ENCODE peak calls at places on chromosomes 12 and 14, in six cellular contexts. P is neuronal stem cell, D is fibroblast of lung, B is K562, A is neural progenitor cell, S is IMR-90. Y is an unnamed sample.

GRCh38 chr14:63478024-63478423 is 65.2 kb downstream of the PPP2R5E start:
- DNase-seq in P (no peak), A (no peak), D (no peak), B (no peak), S (no peak), Y (no peak)

GRCh38 chr12:113812431-113813228 is 153.5 kb downstream of the RBM19 start:
- DNase-seq in B (no peak), P (no peak), D (no peak), S (no peak), A (no peak), Y (no peak)

GRCh38 chr12:56374726-56375597 is 12.3 kb upstream of the APOF start:
- DNase-seq in P (no peak), B (no peak), S (peak; percentile 9), A (no peak), D (no peak), Y (no peak)

GRCh38 chr14:69326611-69327010 is 66.7 kb downstream of the GALNT16 start:
- DNase-seq in P (no peak), B (no peak), D (no peak), A (no peak), S (no peak), Y (no peak)

GRCh38 chr12:46523863-46524770 is 151.5 kb upstream of the SLC38A2 start:
- DNase-seq in S (peak; percentile 100), D (peak; percentile 85), B (peak; percentile 56), A (no peak), P (no peak), Y (peak; percentile 99)

GRCh38 chr14:56579345-56580316 is at the start of gene TMEM260:
- DNase-seq in D (peak; percentile 90), P (peak; percentile 91), S (peak; percentile 84), B (peak; percentile 86), A (peak; percentile 94), Y (peak; percentile 73)

GRCh38 chr14:39374846-39375245 is 57.4 kb downstream of the FBXO33 start:
- DNase-seq in A (no peak), B (no peak), S (peak; percentile 74), P (no peak), D (no peak), Y (peak; percentile 62)

GRCh38 chr12:77232045-77232444 is 166.7 kb upstream of the E2F7 start:
- DNase-seq in P (no peak), B (no peak), A (no peak), S (peak; percentile 57), D (peak; percentile 82), Y (peak; percentile 74)

GRCh38 chr12:58580095-58580494 is 340.2 kb downstream of the LRIG3 start:
- DNase-seq in D (no peak), B (no peak), A (no peak), P (no peak), S (peak; percentile 25), Y (no peak)

GRCh38 chr12:109944975-109945374 is 44.9 kb downstream of the TCHP start:
- DNase-seq in S (peak; percentile 82), P (peak; percentile 48), B (no peak), A (peak; percentile 89), D (peak; percentile 71), Y (peak; percentile 34)

GRCh38 chr14:95407342-95407741 is 87.6 kb upstream of the CLMN start:
- DNase-seq in P (no peak), B (no peak), A (no peak), D (no peak), S (no peak), Y (no peak)

GRCh38 chr12:121892673-121893561 is 4.3 kb downstream of the PSMD9 start:
- DNase-seq in B (peak; percentile 87), P (no peak), S (peak; percentile 10), A (no peak), D (no peak), Y (no peak)

GRCh38 chr14:96095058-96095457 is 55.9 kb downstream of the C14orf132 start:
- DNase-seq in A (no peak), S (no peak), P (no peak), D (no peak), B (no peak), Y (no peak)

GRCh38 chr12:57454566-57455373 is at the start of gene INHBE:
- DNase-seq in D (peak; percentile 95), P (peak; percentile 54), S (peak; percentile 96), A (peak; percentile 86), B (peak; percentile 90), Y (peak; percentile 59)

GRCh38 chr12:57456737-57457490 is 1.8 kb downstream of the INHBE start:
- DNase-seq in B (no peak), P (no peak), D (no peak), S (no peak), A (no peak), Y (no peak)

GRCh38 chr12:57454213-57454565 is 918 bp upstream of the INHBE start:
- DNase-seq in P (no peak), D (no peak), S (no peak), A (no peak), B (no peak), Y (no peak)

GRCh38 chr12:57455374-57456144 is 452 bp downstream of the INHBE start:
- DNase-seq in S (no peak), B (no peak), P (no peak), A (no peak), D (no peak), Y (no peak)

GRCh38 chr12:57456145-57456700 is 1.1 kb downstream of the INHBE start:
- DNase-seq in P (peak; percentile 51), D (peak; percentile 37), B (no peak), A (peak; percentile 84), S (peak; percentile 44), Y (no peak)
- H2AFZ ChIP-seq in P (peak overlapping the region; percentile 51), D (no peak overlapping the region), B (peak overlapping the region; percentile 92), A (peak overlapping the region; percentile 67), S (peak overlapping the region; percentile 84), Y (peak overlapping the region; percentile 55)

GRCh38 chr12:118052324-118053070 is 8.5 kb downstream of the WSB2 start:
- DNase-seq in D (peak; percentile 98), A (no peak), S (peak; percentile 95), B (no peak), P (no peak), Y (peak; percentile 98)
- H3K27ac ChIP-seq in D (peak overlapping the region; percentile 88), A (no peak overlapping the region), S (peak overlapping the region; percentile 62), B (no peak overlapping the region), P (no peak overlapping the region), Y (peak overlapping the region; percentile 86)

DNA sequence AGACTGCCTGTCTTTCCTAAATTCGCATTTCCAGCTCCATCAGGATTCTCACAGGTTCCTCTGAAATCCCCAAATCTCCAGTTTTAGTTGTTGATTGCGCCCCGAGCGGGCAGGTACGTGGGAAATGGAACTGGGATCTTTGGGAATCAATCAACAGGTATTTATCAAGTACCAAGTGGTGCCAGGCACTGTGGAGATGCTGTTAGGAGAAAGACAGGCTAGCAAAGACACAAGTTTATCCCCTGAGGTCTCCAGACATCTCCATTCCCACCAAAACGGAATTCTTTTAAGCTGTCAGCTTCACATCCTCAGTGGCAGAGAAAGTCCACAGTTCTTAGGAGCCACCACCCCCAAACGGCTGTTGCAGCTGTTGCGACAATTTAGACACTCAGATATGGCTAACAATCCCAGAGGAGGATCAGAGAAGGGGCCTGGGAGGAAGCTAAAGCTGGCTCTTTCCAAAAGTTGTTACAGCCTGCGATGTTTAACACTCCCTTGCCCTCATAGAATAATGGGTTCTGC is 1.8 kb upstream of the ATP5MC2 start:
- DNase-seq in S (no peak), P (no peak), B (no peak), A (peak; percentile 27), D (no peak), Y (no peak)
- H2AFZ ChIP-seq in S (peak overlapping the region; percentile 97), P (peak overlapping the region; percentile 90), B (no peak overlapping the region), A (peak overlapping the region; percentile 43), D (peak overlapping the region; percentile 60), Y (peak overlapping the region; percentile 93)

GRCh38 chr12:27221625-27222387 is 22.3 kb upstream of the STK38L start:
- DNase-seq in A (no peak), D (no peak), B (no peak), P (no peak), S (no peak), Y (no peak)
- H3K27ac ChIP-seq in A (no peak overlapping the region), D (no peak overlapping the region), B (no peak overlapping the region), P (no peak overlapping the region), S (no peak overlapping the region), Y (no peak overlapping the region)

GRCh38 chr12:130086777-130087176 is 75.5 kb upstream of the FZD10 start:
- DNase-seq in D (no peak), B (no peak), S (no peak), A (no peak), P (no peak), Y (no peak)
- H2AFZ ChIP-seq in D (no peak overlapping the region), B (no peak overlapping the region), S (no peak overlapping the region), A (no peak overlapping the region), P (peak overlapping the region; percentile 50), Y (no peak overlapping the region)

Y was measured in astrocyte.